ENCODE peak calls at places on chromosomes 4 and X, in six cellular contexts. One of them, this sample, is unnamed.

GRCh38 chrX:134694333-134694925 is 36.2 kb upstream of the PLAC1 start:
- DNase-seq in right cardiac atrium: no peak
- DNase-seq in activated CD4-positive, alpha-beta T cell treated with anti-CD3 and anti-CD28 coated beads for 48 hours: no peak
- DNase-seq in mesenchymal stem cell: no peak
- DNase-seq in stimulated activated naive B cell treated with anti-CD40 and anti-IgM and Interleukin-4, amounts not matched to agents 10 μg/mL and 1 μg/mL and 100 μg/mL, for 72 hours: no peak
- DNase-seq in AG09319: no peak
- DNase-seq in this sample: no peak

GRCh38 chr4:3867403-3868100 is 101.4 kb downstream of the ADRA2C start:
- DNase-seq in activated CD4-positive, alpha-beta T cell treated with anti-CD3 and anti-CD28 coated beads for 48 hours: no peak
- DNase-seq in AG09319: no peak
- DNase-seq in mesenchymal stem cell: no peak
- DNase-seq in stimulated activated naive B cell treated with anti-CD40 and anti-IgM and Interleukin-4, amounts not matched to agents 10 μg/mL and 1 μg/mL and 100 μg/mL, for 72 hours: no peak
- DNase-seq in right cardiac atrium: peak; percentile 32
- DNase-seq in this sample: no peak

GRCh38 chrX:129738466-129739308 is at the start of gene XPNPEP2:
- DNase-seq in right cardiac atrium: peak; percentile 81
- DNase-seq in stimulated activated naive B cell treated with anti-CD40 and anti-IgM and Interleukin-4, amounts not matched to agents 10 μg/mL and 1 μg/mL and 100 μg/mL, for 72 hours: no peak
- DNase-seq in activated CD4-positive, alpha-beta T cell treated with anti-CD3 and anti-CD28 coated beads for 48 hours: no peak
- DNase-seq in AG09319: no peak
- DNase-seq in mesenchymal stem cell: no peak
- DNase-seq in this sample: no peak

GRCh38 chr4:186204103-186204559 is 12.8 kb downstream of the CYP4V2 start:
- DNase-seq in activated CD4-positive, alpha-beta T cell treated with anti-CD3 and anti-CD28 coated beads for 48 hours: peak; percentile 81
- DNase-seq in AG09319: no peak
- DNase-seq in mesenchymal stem cell: no peak
- DNase-seq in right cardiac atrium: no peak
- DNase-seq in stimulated activated naive B cell treated with anti-CD40 and anti-IgM and Interleukin-4, amounts not matched to agents 10 μg/mL and 1 μg/mL and 100 μg/mL, for 72 hours: peak; percentile 84
- DNase-seq in this sample: peak; percentile 81

GRCh38 chr4:112916868-112917267 is 132.6 kb upstream of the ANK2 start:
- DNase-seq in activated CD4-positive, alpha-beta T cell treated with anti-CD3 and anti-CD28 coated beads for 48 hours: no peak
- DNase-seq in mesenchymal stem cell: peak; percentile 68
- DNase-seq in right cardiac atrium: no peak
- DNase-seq in stimulated activated naive B cell treated with anti-CD40 and anti-IgM and Interleukin-4, amounts not matched to agents 10 μg/mL and 1 μg/mL and 100 μg/mL, for 72 hours: no peak
- DNase-seq in AG09319: no peak
- DNase-seq in this sample: no peak

GRCh38 chrX:13506574-13506973 is 62.8 kb upstream of the EGFL6 start:
- DNase-seq in right cardiac atrium: peak; percentile 47
- DNase-seq in AG09319: no peak
- DNase-seq in mesenchymal stem cell: peak; percentile 44
- DNase-seq in activated CD4-positive, alpha-beta T cell treated with anti-CD3 and anti-CD28 coated beads for 48 hours: peak; percentile 61
- DNase-seq in stimulated activated naive B cell treated with anti-CD40 and anti-IgM and Interleukin-4, amounts not matched to agents 10 μg/mL and 1 μg/mL and 100 μg/mL, for 72 hours: no peak
- DNase-seq in this sample: peak; percentile 28

GRCh38 chrX:12973561-12974216 is 1.2 kb upstream of the TMSB4X start:
- DNase-seq in activated CD4-positive, alpha-beta T cell treated with anti-CD3 and anti-CD28 coated beads for 48 hours: peak; percentile 62
- DNase-seq in stimulated activated naive B cell treated with anti-CD40 and anti-IgM and Interleukin-4, amounts not matched to agents 10 μg/mL and 1 μg/mL and 100 μg/mL, for 72 hours: peak; percentile 75
- DNase-seq in right cardiac atrium: peak; percentile 59
- DNase-seq in mesenchymal stem cell: no peak
- DNase-seq in AG09319: no peak
- DNase-seq in this sample: no peak

GRCh38 chr4:38131371-38132139 is 171.4 kb downstream of the PTTG2 start:
- DNase-seq in AG09319: no peak
- DNase-seq in right cardiac atrium: no peak
- DNase-seq in activated CD4-positive, alpha-beta T cell treated with anti-CD3 and anti-CD28 coated beads for 48 hours: peak; percentile 84
- DNase-seq in stimulated activated naive B cell treated with anti-CD40 and anti-IgM and Interleukin-4, amounts not matched to agents 10 μg/mL and 1 μg/mL and 100 μg/mL, for 72 hours: peak; percentile 12
- DNase-seq in mesenchymal stem cell: peak; percentile 65
- DNase-seq in this sample: no peak

GRCh38 chr4:24001945-24002640 is 112.2 kb upstream of the PPARGC1A start:
- DNase-seq in mesenchymal stem cell: no peak
- DNase-seq in AG09319: no peak
- DNase-seq in activated CD4-positive, alpha-beta T cell treated with anti-CD3 and anti-CD28 coated beads for 48 hours: no peak
- DNase-seq in right cardiac atrium: no peak
- DNase-seq in stimulated activated naive B cell treated with anti-CD40 and anti-IgM and Interleukin-4, amounts not matched to agents 10 μg/mL and 1 μg/mL and 100 μg/mL, for 72 hours: no peak
- DNase-seq in this sample: no peak

This sample was measured in HCT116.